ENCODE peak calls at places on chromosomes 11 and 22, in four cellular contexts. X is HepG2, Y is K562, P is GM12878. N is an unnamed sample.

GRCh38 chr22:36365020-36365411 is 22.8 kb downstream of the MYH9 start:
- DNase-seq in P (no peak), X (no peak), Y (peak; percentile 45), N (no peak)

GRCh38 chr11:33291004-33291777 is 34.0 kb downstream of the HIPK3 start:
- DNase-seq in X (no peak), P (peak; percentile 64), Y (no peak), N (peak; percentile 12)

GRCh38 chr11:46361283-46362145 is 14.3 kb downstream of the DGKZ start:
- DNase-seq in Y (peak; percentile 49), X (no peak), P (peak; percentile 44), N (peak; percentile 58)

GRCh38 chr22:30474683-30475424 is 3.0 kb upstream of the SEC14L3 start:
- DNase-seq in Y (no peak), P (no peak), X (no peak), N (no peak)

GRCh38 chr11:80096736-80097135 is 655.9 kb upstream of the TENM4 start:
- DNase-seq in Y (no peak), X (no peak), P (no peak), N (no peak)

GRCh38 chr11:85619497-85619896 is 7.6 kb downstream of the DLG2 start:
- DNase-seq in Y (no peak), X (no peak), P (no peak), N (no peak)

GRCh38 chr22:48554893-48555552 is 1272.7 kb downstream of the BRD1 start:
- DNase-seq in P (no peak), Y (no peak), X (no peak), N (no peak)

GRCh38 chr22:37556750-37557149 is 3.5 kb upstream of the CDC42EP1 start:
- DNase-seq in Y (no peak), P (no peak), X (no peak), N (no peak)

GRCh38 chr11:37322333-37323194 is 724.5 kb upstream of the RAG2 start:
- DNase-seq in X (no peak), Y (no peak), P (no peak), N (no peak)

GRCh38 chr11:92826136-92826535 is 143.3 kb upstream of the MTNR1B start:
- DNase-seq in X (no peak), P (no peak), Y (no peak), N (no peak)

GRCh38 chr11:134938212-134938611 is 526.2 kb upstream of the B3GAT1 start:
- DNase-seq in X (no peak), P (no peak), Y (no peak), N (no peak)

GRCh38 chr11:35491231-35491871 is 34.1 kb downstream of the PAMR1 start:
- DNase-seq in Y (no peak), P (no peak), X (no peak), N (no peak)

GRCh38 chr22:19431641-19432091 is at the start of gene HIRA:
- DNase-seq in Y (peak; percentile 95), P (no peak), X (peak; percentile 60), N (peak; percentile 85)

GRCh38 chr22:33984741-33985287 is 64.5 kb upstream of the LARGE1 start:
- DNase-seq in X (no peak), P (no peak), Y (no peak), N (no peak)

GRCh38 chr11:77126861-77127673 is 979 bp upstream of the MYO7A start:
- DNase-seq in Y (peak; percentile 85), X (no peak), P (no peak), N (peak; percentile 77)

GRCh38 chr22:29387921-29388758 is at the start of gene AP1B1:
- DNase-seq in P (peak; percentile 69), X (peak; percentile 90), Y (peak; percentile 94), N (peak; percentile 100)

GRCh38 chr11:118290923-118291322 is 13.6 kb upstream of the CD3E start:
- DNase-seq in Y (no peak), P (no peak), X (peak; percentile 74), N (no peak)

GRCh38 chr11:118294053-118294452 is 10.5 kb upstream of the CD3E start:
- DNase-seq in X (no peak), Y (no peak), P (no peak), N (no peak)

GRCh38 chr11:118295199-118295598 is 9.3 kb upstream of the CD3E start:
- DNase-seq in P (no peak), Y (no peak), X (no peak), N (no peak)

GRCh38 chr11:118289411-118289810 is 15.1 kb upstream of the CD3E start:
- DNase-seq in Y (no peak), X (no peak), P (no peak), N (no peak)

GRCh38 chr11:118291453-118291852 is 13.1 kb upstream of the CD3E start:
- DNase-seq in Y (no peak), X (no peak), P (no peak), N (no peak)
- TF ChIP-seq FOXM1 in Y (no peak), X (no peak), P (no peak), N (no peak)

GRCh38 chr11:122763108-122763507 is 75.2 kb upstream of the CRTAM start:
- DNase-seq in Y (no peak), X (no peak), P (no peak), N (no peak)
- TF ChIP-seq FOXK2 in Y (no peak), X (no peak), P (no peak), N (no peak)

GRCh38 chr11:66112640-66113098 is 42.6 kb downstream of the PACS1 start:
- DNase-seq in X (no peak), P (no peak), Y (no peak), N (no peak)
- TF ChIP-seq FOXM1 in X (no peak), P (peak; percentile 78), Y (no peak), N (no peak)

DNA sequence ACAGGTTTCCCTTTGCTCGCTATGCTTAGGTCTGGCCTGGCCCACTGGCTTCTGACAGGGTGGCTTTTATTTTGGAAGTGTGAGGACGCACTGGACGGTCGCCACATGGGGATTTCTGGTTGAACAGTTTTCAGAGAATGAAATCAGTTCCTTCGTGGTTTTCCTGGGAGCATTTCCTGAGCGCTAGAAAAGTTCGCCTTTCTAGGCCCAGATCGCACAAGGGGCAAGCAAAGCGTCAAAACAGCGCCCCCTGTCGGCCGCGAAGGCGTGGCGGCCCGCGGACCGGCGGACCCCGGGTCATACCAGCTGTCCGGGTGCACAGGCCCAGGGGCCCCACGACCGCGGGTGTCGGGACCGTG is 12.7 kb upstream of the CYP2R1 start:
- DNase-seq in Y (peak; percentile 10), X (no peak), P (no peak), N (no peak)
- TF ChIP-seq FOXK2 in Y (no peak), X (no peak), P (no peak), N (no peak)

GRCh38 chr11:17845431-17845881 is 110.9 kb downstream of the KCNC1 start:
- DNase-seq in Y (no peak), X (no peak), P (no peak), N (no peak)

GRCh38 chr11:17852246-17852645 is 117.7 kb downstream of the KCNC1 start:
- DNase-seq in P (no peak), X (no peak), Y (no peak), N (no peak)

GRCh38 chr11:17851697-17852096 is 117.1 kb downstream of the KCNC1 start:
- DNase-seq in X (no peak), P (no peak), Y (no peak), N (no peak)

GRCh38 chr11:17846852-17847453 is 112.4 kb downstream of the KCNC1 start:
- DNase-seq in Y (no peak), P (no peak), X (no peak), N (peak; percentile 9)

GRCh38 chr11:17848709-17849108 is 114.1 kb downstream of the KCNC1 start:
- DNase-seq in X (no peak), Y (peak; percentile 18), P (no peak), N (no peak)
- TF ChIP-seq FOXM1 in X (no peak), Y (no peak), P (no peak), N (no peak)

DNA sequence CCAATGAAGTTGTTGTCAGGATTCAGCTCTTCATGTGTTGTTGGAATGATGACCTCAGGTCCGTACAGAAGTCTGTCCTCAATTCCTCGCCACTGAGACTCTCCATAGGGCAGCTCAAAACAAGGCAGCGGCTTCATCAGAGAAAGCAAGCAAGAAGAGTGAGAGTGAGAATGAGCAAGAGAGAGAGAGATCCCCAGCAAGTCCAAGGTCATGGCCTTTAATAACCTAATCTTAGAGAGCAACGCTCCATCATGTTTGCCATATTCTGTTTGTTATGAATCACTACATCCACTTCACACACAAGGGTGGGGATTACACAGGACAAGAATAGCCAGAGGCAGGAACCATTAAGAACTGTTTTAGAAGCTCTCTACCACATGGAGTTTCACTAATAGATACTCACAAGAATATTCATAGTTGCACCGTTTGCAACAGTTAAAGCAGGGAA is 23.3 kb upstream of the MMP7 start:
- DNase-seq in P (peak; percentile 78), X (peak; percentile 68), Y (no peak), N (no peak)
- TF ChIP-seq FOXK2 in P (no peak), X (no peak), Y (no peak), N (no peak)

DNA sequence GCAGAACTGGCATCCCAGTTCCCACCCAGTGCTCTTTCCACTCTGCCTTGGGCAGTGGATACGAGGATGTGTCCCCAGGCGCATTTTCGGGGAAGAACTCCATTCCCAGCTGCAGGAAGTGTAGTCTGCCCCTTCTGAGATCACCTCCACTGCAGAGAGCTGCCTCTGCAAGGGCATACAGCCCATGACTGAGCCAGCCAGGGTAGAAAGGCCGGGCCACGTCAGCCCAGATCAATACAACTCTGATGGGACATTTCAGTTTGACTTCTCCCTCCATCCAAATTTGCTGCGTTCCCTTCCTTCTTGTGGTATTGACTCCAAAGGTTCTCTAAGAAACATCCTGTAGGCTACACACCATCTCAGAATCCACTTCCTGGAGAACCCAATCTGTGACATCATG is 19.7 kb downstream of the MOGAT2 start:
- DNase-seq in Y (no peak), P (no peak), X (no peak), N (no peak)
- TF ChIP-seq FOXM1 in Y (no peak), P (no peak), X (no peak), N (no peak)

GRCh38 chr11:57475191-57475590 is 14.9 kb downstream of the RTN4RL2 start:
- DNase-seq in P (no peak), X (no peak), Y (no peak), N (no peak)

GRCh38 chr11:57475671-57476222 is 15.4 kb downstream of the RTN4RL2 start:
- DNase-seq in P (no peak), X (no peak), Y (no peak), N (no peak)

GRCh38 chr11:57476223-57476882 is 16.0 kb downstream of the RTN4RL2 start:
- DNase-seq in X (no peak), Y (no peak), P (no peak), N (no peak)

GRCh38 chr11:57477507-57478189 is 17.3 kb downstream of the RTN4RL2 start:
- DNase-seq in Y (no peak), P (no peak), X (no peak), N (no peak)

DNA sequence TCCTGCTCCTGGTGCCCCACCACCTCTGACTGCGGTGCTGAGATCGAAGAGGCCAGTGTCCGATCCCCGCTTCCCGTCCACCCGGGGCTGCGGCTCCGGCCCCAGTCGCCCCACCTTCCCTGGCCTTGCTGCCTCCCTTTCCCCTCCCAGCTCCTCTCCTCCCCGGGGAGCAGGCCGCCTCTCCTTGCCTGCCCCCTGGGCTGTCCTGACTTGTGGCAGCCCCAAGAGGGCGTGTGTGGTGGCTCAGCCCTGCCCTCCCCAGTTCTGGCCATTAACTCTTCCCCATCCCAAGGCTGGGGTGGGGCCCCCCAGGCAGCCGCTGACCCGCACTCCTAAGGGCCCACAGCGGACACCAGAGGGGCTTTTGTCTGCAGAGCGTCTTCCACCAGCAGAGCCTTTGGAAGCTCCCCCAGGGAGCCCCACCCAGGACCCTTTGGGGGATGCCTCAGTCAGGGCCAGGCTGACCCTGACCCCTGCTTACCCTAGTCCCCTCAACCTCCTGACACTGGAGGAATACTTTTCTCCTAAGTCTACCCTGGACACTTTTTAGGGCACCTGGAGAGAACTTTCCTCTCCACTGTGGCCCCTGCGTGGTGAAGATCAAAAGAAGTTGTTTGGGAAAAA is 16.7 kb downstream of the RTN4RL2 start:
- DNase-seq in X (no peak), P (no peak), Y (no peak), N (no peak)
- TF ChIP-seq FOXK2 in X (no peak), P (no peak), Y (no peak), N (no peak)